ENCODE peak calls at places on chromosomes 13 and 19, in eight cellular contexts. Z, R, L, J, K, W, B and C are unnamed samples.

GRCh38 chr19:49556412-49557398 is 23.7 kb downstream of the NOSIP start:
- DNase-seq in J (peak; percentile 74), R (no peak), B (peak; percentile 96), L (no peak), Z (peak; percentile 29), K (no peak), W (no peak), C (no peak)

GRCh38 chr19:16190736-16191135 is 5.5 kb downstream of the FAM32A start:
- DNase-seq in K (no peak), R (no peak), B (no peak), Z (no peak), W (no peak), L (no peak), J (no peak), C (no peak)

GRCh38 chr19:827710-828321 is at the start of gene AZU1:
- DNase-seq in B (no peak), L (no peak), R (no peak), W (no peak), J (no peak), K (no peak), Z (no peak), C (no peak)

GRCh38 chr13:26476111-26476743 is 81.3 kb upstream of the WASF3 start:
- DNase-seq in Z (peak; percentile 61), R (no peak), J (no peak), B (no peak), W (no peak), L (no peak), K (no peak), C (no peak)

GRCh38 chr13:64332048-64332447 is 2898.1 kb downstream of the PCDH9 start:
- DNase-seq in W (no peak), J (no peak), L (no peak), K (no peak), Z (peak; percentile 14), R (no peak), B (no peak), C (no peak)

GRCh38 chr19:48815870-48816501 is 5.2 kb upstream of the BCAT2 start:
- DNase-seq in Z (peak; percentile 11), L (no peak), W (peak; percentile 55), B (peak; percentile 80), K (peak; percentile 81), R (no peak), J (no peak), C (no peak)

GRCh38 chr13:73465629-73465974 is 406.8 kb downstream of the KLF5 start:
- DNase-seq in W (no peak), Z (peak; percentile 64), B (no peak), J (no peak), R (no peak), K (peak; percentile 60), L (no peak), C (no peak)

GRCh38 chr19:13781547-13781946 is 7.3 kb downstream of the C19orf53 start:
- DNase-seq in K (no peak), L (no peak), B (peak; percentile 48), R (peak; percentile 61), J (no peak), W (no peak), Z (peak; percentile 95), C (no peak)

GRCh38 chr13:100340865-100341264 is 247.7 kb downstream of the GGACT start:
- DNase-seq in K (no peak), R (no peak), L (no peak), W (no peak), B (no peak), J (no peak), Z (no peak), C (no peak)

GRCh38 chr19:52099497-52100138 is 4.1 kb upstream of the ZNF841 start:
- DNase-seq in B (no peak), Z (no peak), W (no peak), R (no peak), J (no peak), L (no peak), K (no peak), C (no peak)

GRCh38 chr19:35069706-35070105 is 28.2 kb downstream of the HPN start:
- DNase-seq in K (no peak), L (no peak), J (no peak), W (no peak), B (no peak), R (no peak), Z (no peak), C (no peak)

GRCh38 chr19:53511933-53512374 is 26.0 kb upstream of the ZNF331 start:
- DNase-seq in W (peak; percentile 59), Z (peak; percentile 56), L (peak; percentile 16), K (peak; percentile 69), J (peak; percentile 39), B (peak; percentile 57), R (peak; percentile 29), C (no peak)

GRCh38 chr19:45518469-45518826 is 11.2 kb downstream of the VASP start:
- DNase-seq in Z (no peak), K (peak; percentile 61), L (no peak), B (no peak), W (no peak), R (no peak), J (no peak), C (no peak)

GRCh38 chr13:64855506-64855905 is 2374.6 kb downstream of the PCDH9 start:
- DNase-seq in B (no peak), W (no peak), R (no peak), J (no peak), K (no peak), Z (peak; percentile 56), L (no peak), C (peak; percentile 10)

GRCh38 chr19:1119475-1120217 is 15.9 kb downstream of the GPX4 start:
- DNase-seq in W (no peak), R (no peak), K (no peak), L (no peak), Z (no peak), J (no peak), B (no peak), C (no peak)

GRCh38 chr13:86932935-86933334 is 738.2 kb upstream of the SLITRK5 start:
- DNase-seq in K (no peak), W (no peak), L (no peak), R (no peak), J (no peak), Z (peak; percentile 14), B (no peak), C (no peak)

DNA sequence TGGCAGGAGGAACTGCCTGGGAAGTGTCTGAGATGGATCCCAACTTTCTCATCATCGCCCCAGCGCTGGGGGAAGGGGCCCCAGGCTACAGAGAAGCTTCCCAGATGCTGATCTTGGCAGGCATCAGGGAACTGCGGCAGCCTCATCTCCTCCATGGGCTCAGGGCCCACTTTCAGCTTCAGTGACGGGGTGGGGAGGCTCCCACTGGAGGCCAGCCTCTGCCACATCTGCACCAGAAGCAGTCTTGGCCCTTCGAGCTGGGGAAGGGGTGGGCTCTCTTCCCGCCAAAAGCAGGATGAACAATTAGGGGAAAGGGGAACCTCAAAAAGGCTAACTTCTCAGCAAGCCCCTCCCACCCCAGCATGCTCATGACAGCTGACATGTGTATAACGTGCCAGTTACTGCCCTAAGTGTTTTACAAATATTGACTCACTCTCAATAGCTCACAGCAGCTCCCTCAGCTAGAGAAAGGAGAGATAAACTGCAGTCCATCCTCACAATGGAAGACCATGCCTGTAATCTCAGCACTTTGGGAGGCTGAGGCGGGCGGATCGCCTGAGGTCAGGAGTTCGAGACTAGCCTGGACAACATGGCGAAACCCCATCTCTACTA is 7.1 kb upstream of the S1PR2 start:
- DNase-seq in W (peak; percentile 56), L (peak; percentile 91), J (no peak), R (no peak), B (peak; percentile 47), Z (peak; percentile 17), K (peak; percentile 61), C (no peak)
- H3K27ac ChIP-seq in W (peak overlapping the region; percentile 95), L (peak overlapping the region; percentile 87), J (no peak overlapping the region), R (peak overlapping the region; percentile 66), B (no peak overlapping the region), Z (peak overlapping the region; percentile 87), K (no peak overlapping the region), C (no peak overlapping the region)

GRCh38 chr13:106103779-106104178 is 431.7 kb downstream of the EFNB2 start:
- DNase-seq in Z (peak; percentile 93), B (no peak), W (no peak), K (peak; percentile 72), L (no peak), R (no peak), J (no peak), C (no peak)
- H3K4me3 ChIP-seq in Z (no peak overlapping the region), B (no peak overlapping the region), W (no peak overlapping the region), K (no peak overlapping the region), L (no peak overlapping the region), R (no peak overlapping the region), J (no peak overlapping the region), C (no peak overlapping the region)

DNA sequence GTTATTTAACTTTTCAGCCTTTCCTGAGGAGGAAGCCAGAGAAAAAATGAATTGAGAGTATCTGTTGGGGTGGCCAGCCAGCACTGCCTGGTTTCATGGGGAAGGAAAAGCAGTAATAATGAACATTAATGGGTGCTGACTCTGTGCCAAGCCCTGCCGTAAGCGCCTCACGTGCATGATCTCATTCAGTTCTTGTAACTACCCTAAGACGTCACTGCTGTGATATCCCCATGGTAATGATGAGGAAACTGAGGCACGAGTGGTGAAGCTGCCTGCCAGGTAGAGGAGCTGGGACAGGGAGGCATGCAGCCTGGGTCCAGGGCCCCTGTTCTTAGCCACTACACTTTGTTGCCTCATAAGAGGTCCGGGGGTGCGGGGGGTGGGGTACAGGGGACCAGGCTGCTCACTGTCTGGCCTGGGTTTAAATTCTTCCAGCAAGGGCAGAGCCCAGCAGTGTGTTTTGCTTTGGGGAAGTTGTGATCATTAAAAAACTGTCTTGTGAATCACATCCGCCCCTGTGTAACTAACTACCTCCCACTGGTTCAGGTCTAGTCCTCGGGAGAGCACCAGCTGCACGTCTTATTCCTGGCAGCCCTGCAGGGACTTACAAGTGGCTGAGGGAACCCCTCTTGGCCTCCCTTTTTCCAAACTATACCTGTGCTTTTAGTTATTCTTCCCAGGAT is 127.3 kb downstream of the SIPA1L3 start:
- DNase-seq in R (no peak), W (peak; percentile 70), J (no peak), Z (peak; percentile 89), B (no peak), K (no peak), L (no peak), C (no peak)
- H3K27ac ChIP-seq in R (no peak overlapping the region), W (peak overlapping the region; percentile 97), J (no peak overlapping the region), Z (no peak overlapping the region), B (no peak overlapping the region), K (no peak overlapping the region), L (peak overlapping the region; percentile 31), C (no peak overlapping the region)

DNA sequence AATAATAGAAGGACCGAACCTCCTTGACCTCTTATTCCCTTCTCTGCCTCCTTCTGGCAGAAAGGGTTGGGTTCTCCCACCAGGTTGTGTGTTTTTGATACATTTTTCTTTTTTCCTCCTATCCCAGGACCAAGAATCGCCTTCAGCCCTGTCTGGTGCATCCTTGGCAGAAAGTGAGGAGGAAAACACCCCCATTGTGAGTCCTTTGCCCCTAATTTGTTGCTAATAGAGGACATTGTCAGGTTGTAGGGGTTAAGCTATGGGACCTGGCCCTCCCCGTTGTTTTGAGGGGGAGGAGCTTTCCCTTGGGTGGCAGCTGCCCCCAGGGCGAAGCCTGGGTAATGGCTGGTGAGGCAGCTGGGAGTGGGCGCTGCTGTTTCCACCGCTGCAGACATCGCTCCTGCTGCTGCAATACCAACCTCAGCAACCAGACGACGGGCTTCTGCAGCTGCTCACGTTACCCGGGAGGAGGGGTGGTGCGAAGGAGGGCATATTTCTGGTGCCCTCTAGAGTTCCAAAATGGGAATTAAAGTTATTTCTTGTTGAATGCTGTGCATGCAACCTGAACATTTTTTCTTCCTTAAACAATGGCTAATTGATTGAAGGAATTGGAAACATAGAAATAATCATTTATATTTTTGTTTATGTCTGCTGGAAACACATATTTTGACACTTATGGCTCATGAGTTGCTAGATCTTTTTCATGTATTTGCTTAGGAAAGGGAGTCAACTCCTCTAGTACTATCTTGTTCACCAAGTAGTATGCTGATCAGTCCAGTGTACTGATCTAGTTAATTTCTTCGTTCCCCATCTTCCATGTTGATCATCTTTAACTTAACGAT is 1.5 kb downstream of the ZMYM2 start:
- DNase-seq in Z (peak; percentile 88), J (peak; percentile 86), K (peak; percentile 87), B (peak; percentile 91), L (peak; percentile 78), W (peak; percentile 94), R (peak; percentile 62), C (peak; percentile 73)
- H3K4me3 ChIP-seq in Z (peak overlapping the region; percentile 58), J (peak overlapping the region; percentile 94), K (peak overlapping the region; percentile 96), B (peak overlapping the region; percentile 72), L (peak overlapping the region; percentile 91), W (peak overlapping the region; percentile 96), R (peak overlapping the region; percentile 78), C (peak overlapping the region; percentile 93)